ENCODE peak calls at places on chromosomes 5 and 9, in four cellular contexts. J, C, T and E are unnamed samples. For H3K4me1 and H3K36me3, the result is how much of the 10 kb centered on the place peaks cover.

GRCh38 chr5:119358901-119359603 is 3.2 kb downstream of the TNFAIP8 start:
- DNase-seq in T (no peak), J (no peak), C (no peak), E (no peak)

GRCh38 chr9:16866542-16866941 is 3.9 kb downstream of the BNC2 start:
- DNase-seq in T (no peak), C (no peak), J (no peak), E (no peak)

GRCh38 chr5:179802207-179802883 is 4.3 kb downstream of the MGAT4B start:
- DNase-seq in T (no peak), J (peak), C (peak), E (no peak)

GRCh38 chr9:105647595-105648349 is 14.5 kb upstream of the TAL2 start:
- DNase-seq in T (no peak), J (no peak), C (no peak), E (no peak)

GRCh38 chr5:10565785-10566506 is 2.1 kb downstream of the ANKRD33B start:
- DNase-seq in T (no peak), C (no peak), J (no peak), E (no peak)

GRCh38 chr9:137664676-137665075 is 45.9 kb downstream of the EHMT1 start:
- DNase-seq in C (no peak), T (no peak), J (no peak), E (no peak)

GRCh38 chr5:128791312-128791711 is 174.0 kb upstream of the SLC27A6 start:
- DNase-seq in T (no peak), C (no peak), J (no peak), E (no peak)

GRCh38 chr9:106892632-106893031 is 29.7 kb downstream of the ZNF462 start:
- DNase-seq in T (no peak), C (peak), J (no peak), E (peak)

GRCh38 chr5:95660060-95660459 is 13.5 kb downstream of the RFESD start:
- DNase-seq in C (no peak), J (no peak), T (no peak), E (no peak)

GRCh38 chr9:74795803-74796202 is 91.9 kb downstream of the TRPM6 start:
- DNase-seq in T (no peak), J (no peak), C (no peak), E (no peak)

GRCh38 chr5:180291234-180291940 is 496 bp downstream of the MAPK9 start:
- DNase-seq in C (no peak), J (no peak), T (no peak), E (no peak)

GRCh38 chr9:113734826-113735225 is 141.3 kb upstream of the ZNF618 start:
- DNase-seq in J (no peak), C (no peak), T (no peak), E (no peak)

GRCh38 chr5:73446631-73447233 is 1.8 kb downstream of the FOXD1 start:
- DNase-seq in C (no peak), J (peak), T (no peak), E (no peak)

GRCh38 chr5:111120911-111121310 is 28.8 kb downstream of the WDR36 start:
- DNase-seq in C (no peak), J (no peak), T (no peak), E (no peak)

GRCh38 chr5:17241635-17242034 is 24.2 kb downstream of the BASP1 start:
- DNase-seq in T (no peak), C (no peak), J (no peak), E (no peak)

GRCh38 chr5:39700523-39700922 is 275.7 kb upstream of the DAB2 start:
- DNase-seq in J (no peak), C (no peak), T (no peak), E (no peak)

GRCh38 chr5:62779010-62779422 is 200.4 kb downstream of the LRRC70 start:
- DNase-seq in J (no peak), T (no peak), C (no peak), E (no peak)

GRCh38 chr9:90219548-90220118 is 423.0 kb downstream of the DIRAS2 start:
- DNase-seq in C (no peak), T (no peak), J (peak), E (no peak)

GRCh38 chr5:54361683-54362411 is 51.5 kb upstream of the ARL15 start:
- DNase-seq in J (no peak), C (peak), T (no peak), E (no peak)

GRCh38 chr5:80516826-80517225 is 28.9 kb downstream of the FAM151B start:
- DNase-seq in J (no peak), C (no peak), T (no peak), E (peak)

GRCh38 chr9:37119360-37119759 is 1.0 kb upstream of the ZCCHC7 start:
- DNase-seq in T (no peak), J (no peak), C (no peak), E (no peak)

GRCh38 chr9:93460689-93461413 is 7.5 kb upstream of the FAM120AOS start:
- DNase-seq in T (no peak), C (no peak), J (no peak), E (no peak)
- H3K4me1 ChIP-seq in T (half or more), C (under half), J (half or more), E (half or more)

GRCh38 chr5:169251685-169252084 is 49.3 kb downstream of the SLIT3 start:
- DNase-seq in C (no peak), J (no peak), T (no peak), E (no peak)
- H3K36me3 ChIP-seq in C (under half), J (under half), T (under half), E (under half)

GRCh38 chr5:32233696-32234447 is 59.8 kb upstream of the GOLPH3 start:
- DNase-seq in C (peak), T (no peak), J (no peak), E (no peak)
- TF ChIP-seq POLR2A in C (no peak), T (no peak), J (no peak), E (no peak)

GRCh38 chr5:34915139-34915855 is at the start of the genes BRIX1 and RAD1:
- DNase-seq in C (peak), T (peak), J (peak), E (peak)

GRCh38 chr5:34918025-34918424 is 2.5 kb downstream of the BRIX1 start:
- DNase-seq in J (no peak), T (no peak), C (no peak), E (no peak)

GRCh38 chr5:34915856-34916192 is 313 bp downstream of the BRIX1 start:
- DNase-seq in C (no peak), T (no peak), J (no peak), E (no peak)

GRCh38 chr5:34916518-34916917 is 1.0 kb downstream of the BRIX1 start:
- DNase-seq in C (no peak), J (no peak), T (no peak), E (no peak)

GRCh38 chr5:34919077-34919476 is 3.6 kb downstream of the BRIX1 start:
- DNase-seq in T (no peak), J (no peak), C (no peak), E (no peak)
- H3K4me1 ChIP-seq in T (half or more), J (under half), C (under half), E (under half)

DNA sequence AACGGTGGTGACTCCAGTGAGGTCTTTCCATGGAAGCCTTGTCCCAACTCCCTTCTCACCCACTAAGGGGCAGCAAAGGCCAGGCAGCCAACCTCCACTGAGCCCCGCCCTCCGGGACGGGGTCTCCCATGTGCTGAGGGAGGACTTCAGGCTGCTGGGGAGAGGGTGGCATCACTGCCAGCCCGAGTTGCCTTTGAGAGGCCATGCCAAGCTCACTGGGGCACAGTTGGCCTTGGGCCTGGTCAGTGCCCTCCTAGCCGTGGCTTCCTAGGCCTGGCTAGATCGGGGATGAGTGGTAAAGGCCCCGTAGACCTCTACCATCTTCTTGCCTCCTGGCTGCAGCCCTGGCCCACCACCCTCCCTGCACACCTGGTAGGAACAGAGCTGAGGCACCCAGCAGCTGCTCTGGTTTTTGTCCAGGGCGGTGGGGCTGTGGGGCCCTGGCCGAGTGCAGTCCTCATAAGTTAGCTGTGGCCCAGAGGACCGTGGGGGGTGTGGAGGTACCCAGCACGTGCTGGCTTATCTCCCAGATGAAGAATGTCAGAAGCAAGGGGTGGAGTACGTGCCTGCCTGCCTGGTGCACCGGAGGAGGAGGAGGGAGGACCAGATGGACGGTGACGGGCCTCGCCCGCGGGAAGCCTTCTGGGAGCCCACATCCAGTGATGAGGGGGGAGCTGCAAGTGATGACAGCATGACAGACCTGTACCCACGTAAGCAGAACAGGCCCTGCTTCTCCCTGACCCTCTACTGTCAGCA is 3.2 kb downstream of the SURF2 start:
- DNase-seq in T (no peak), C (no peak), J (peak), E (no peak)
- H3K36me3 ChIP-seq in T (under half), C (under half), J (half or more), E (half or more)

GRCh38 chr9:9112001-9112725 is 1312.6 kb upstream of the DMAC1 start:
- DNase-seq in C (no peak), T (no peak), J (no peak), E (no peak)
- TF ChIP-seq POLR2A in C (no peak), T (no peak), J (no peak), E (no peak)

DNA sequence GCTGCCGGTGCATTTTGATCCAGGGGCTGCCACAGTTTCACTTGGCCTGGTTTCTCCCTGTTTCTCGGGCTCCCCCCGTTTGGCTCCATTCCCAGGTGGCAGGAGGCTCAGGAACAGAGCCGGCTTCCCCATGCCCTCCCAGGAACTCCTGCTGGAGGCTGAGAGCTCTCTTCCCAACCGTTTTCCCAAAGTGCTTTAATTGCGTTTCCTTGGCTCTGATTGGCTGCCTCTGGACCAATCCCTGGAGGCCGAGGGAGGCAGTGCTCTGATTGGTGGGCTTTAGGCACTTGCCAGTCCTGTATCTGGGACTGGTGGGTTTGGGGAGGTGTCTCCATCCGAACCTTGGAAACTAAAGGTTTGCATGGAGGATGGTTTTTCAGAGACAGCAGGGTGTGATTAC is 4.9 kb downstream of the TSPAN17 start:
- DNase-seq in J (no peak), T (no peak), C (no peak), E (no peak)
- H3K4me1 ChIP-seq in J (under half), T (half or more), C (under half), E (under half)